ENCODE peak calls at places on chromosomes 7 and 10, in ten cellular contexts. One of them, this sample, is unnamed.

GRCh38 chr10:130763491-130763890 is 548.0 kb downstream of the TCERG1L start:
- DNase-seq in foreskin fibroblast: no peak
- DNase-seq in bronchial epithelial cell: no peak
- DNase-seq in OCI-LY7: no peak
- DNase-seq in fibroblast of pulmonary artery: no peak
- DNase-seq in H9: no peak
- DNase-seq in NB4: peak; percentile 16
- DNase-seq in GM12865: no peak
- DNase-seq in lower lobe of right lung: no peak
- DNase-seq in cardiac muscle cell: no peak
- DNase-seq in this sample: no peak

GRCh38 chr10:125093199-125093841 is 67.0 kb downstream of the CTBP2 start:
- DNase-seq in foreskin fibroblast: peak; percentile 74
- DNase-seq in bronchial epithelial cell: no peak
- DNase-seq in OCI-LY7: no peak
- DNase-seq in fibroblast of pulmonary artery: peak; percentile 70
- DNase-seq in H9: no peak
- DNase-seq in NB4: no peak
- DNase-seq in GM12865: no peak
- DNase-seq in lower lobe of right lung: peak; percentile 24
- DNase-seq in cardiac muscle cell: peak; percentile 76
- DNase-seq in this sample: no peak

GRCh38 chr7:7795203-7795602 is 76.8 kb upstream of the RPA3 start:
- DNase-seq in foreskin fibroblast: no peak
- DNase-seq in bronchial epithelial cell: no peak
- DNase-seq in OCI-LY7: no peak
- DNase-seq in fibroblast of pulmonary artery: no peak
- DNase-seq in H9: no peak
- DNase-seq in NB4: no peak
- DNase-seq in GM12865: no peak
- DNase-seq in lower lobe of right lung: no peak
- DNase-seq in cardiac muscle cell: no peak
- DNase-seq in this sample: no peak

GRCh38 chr7:32479574-32480200 is 10.5 kb downstream of the LSM5 start:
- DNase-seq in foreskin fibroblast: no peak
- DNase-seq in bronchial epithelial cell: peak; percentile 67
- DNase-seq in OCI-LY7: peak; percentile 57
- DNase-seq in fibroblast of pulmonary artery: peak; percentile 82
- DNase-seq in H9: no peak
- DNase-seq in NB4: peak; percentile 77
- DNase-seq in GM12865: peak; percentile 59
- DNase-seq in lower lobe of right lung: no peak
- DNase-seq in cardiac muscle cell: peak; percentile 76
- DNase-seq in this sample: no peak

GRCh38 chr10:84059526-84059925 is 79.8 kb upstream of the GHITM start:
- DNase-seq in foreskin fibroblast: no peak
- DNase-seq in bronchial epithelial cell: no peak
- DNase-seq in OCI-LY7: no peak
- DNase-seq in fibroblast of pulmonary artery: peak; percentile 3
- DNase-seq in H9: no peak
- DNase-seq in NB4: peak; percentile 32
- DNase-seq in GM12865: no peak
- DNase-seq in lower lobe of right lung: no peak
- DNase-seq in cardiac muscle cell: peak; percentile 34
- DNase-seq in this sample: no peak

GRCh38 chr7:888081-889024 is 12.0 kb downstream of the GET4 start:
- DNase-seq in foreskin fibroblast: no peak
- DNase-seq in bronchial epithelial cell: no peak
- DNase-seq in OCI-LY7: no peak
- DNase-seq in fibroblast of pulmonary artery: no peak
- DNase-seq in H9: no peak
- DNase-seq in NB4: no peak
- DNase-seq in GM12865: no peak
- DNase-seq in lower lobe of right lung: peak; percentile 42
- DNase-seq in cardiac muscle cell: no peak
- DNase-seq in this sample: no peak

GRCh38 chr7:37510043-37510634 is 61.5 kb upstream of the ELMO1 start:
- DNase-seq in foreskin fibroblast: no peak
- DNase-seq in bronchial epithelial cell: peak; percentile 13
- DNase-seq in OCI-LY7: peak; percentile 6
- DNase-seq in fibroblast of pulmonary artery: peak; percentile 14
- DNase-seq in H9: no peak
- DNase-seq in NB4: peak; percentile 55
- DNase-seq in GM12865: peak; percentile 42
- DNase-seq in lower lobe of right lung: no peak
- DNase-seq in cardiac muscle cell: peak; percentile 40
- DNase-seq in this sample: no peak

GRCh38 chr10:125880719-125881118 is 373 bp downstream of the DHX32 start:
- DNase-seq in foreskin fibroblast: no peak
- DNase-seq in bronchial epithelial cell: no peak
- DNase-seq in OCI-LY7: no peak
- DNase-seq in fibroblast of pulmonary artery: no peak
- DNase-seq in H9: no peak
- DNase-seq in NB4: no peak
- DNase-seq in GM12865: no peak
- DNase-seq in lower lobe of right lung: no peak
- DNase-seq in cardiac muscle cell: no peak
- DNase-seq in this sample: no peak

GRCh38 chr7:16353226-16353625 is 68.1 kb downstream of the CRPPA start:
- DNase-seq in foreskin fibroblast: no peak
- DNase-seq in bronchial epithelial cell: no peak
- DNase-seq in OCI-LY7: no peak
- DNase-seq in fibroblast of pulmonary artery: no peak
- DNase-seq in H9: no peak
- DNase-seq in NB4: no peak
- DNase-seq in GM12865: no peak
- DNase-seq in lower lobe of right lung: no peak
- DNase-seq in cardiac muscle cell: no peak
- DNase-seq in this sample: no peak

GRCh38 chr10:132414402-132415016 is 17.5 kb downstream of the PWWP2B start:
- DNase-seq in foreskin fibroblast: no peak
- DNase-seq in bronchial epithelial cell: no peak
- DNase-seq in OCI-LY7: no peak
- DNase-seq in fibroblast of pulmonary artery: no peak
- DNase-seq in H9: no peak
- DNase-seq in NB4: no peak
- DNase-seq in GM12865: no peak
- DNase-seq in lower lobe of right lung: no peak
- DNase-seq in cardiac muscle cell: no peak
- DNase-seq in this sample: no peak

GRCh38 chr10:22631646-22632278 is 82.6 kb downstream of the PIP4K2A start:
- DNase-seq in foreskin fibroblast: peak; percentile 36
- DNase-seq in bronchial epithelial cell: no peak
- DNase-seq in OCI-LY7: no peak
- DNase-seq in fibroblast of pulmonary artery: peak; percentile 95
- DNase-seq in H9: no peak
- DNase-seq in NB4: no peak
- DNase-seq in GM12865: peak; percentile 68
- DNase-seq in lower lobe of right lung: no peak
- DNase-seq in cardiac muscle cell: peak; percentile 73
- DNase-seq in this sample: no peak

GRCh38 chr10:13163859-13164258 is 2.5 kb downstream of the MCM10 start:
- DNase-seq in foreskin fibroblast: no peak
- DNase-seq in bronchial epithelial cell: no peak
- DNase-seq in OCI-LY7: no peak
- DNase-seq in fibroblast of pulmonary artery: no peak
- DNase-seq in H9: no peak
- DNase-seq in NB4: no peak
- DNase-seq in GM12865: no peak
- DNase-seq in lower lobe of right lung: no peak
- DNase-seq in cardiac muscle cell: no peak
- DNase-seq in this sample: no peak

GRCh38 chr10:13161267-13162012 is at the start of gene MCM10:
- DNase-seq in foreskin fibroblast: peak; percentile 99
- DNase-seq in bronchial epithelial cell: peak; percentile 97
- DNase-seq in OCI-LY7: peak; percentile 100
- DNase-seq in fibroblast of pulmonary artery: peak; percentile 100
- DNase-seq in H9: peak; percentile 99
- DNase-seq in NB4: peak; percentile 97
- DNase-seq in GM12865: peak; percentile 99
- DNase-seq in lower lobe of right lung: peak; percentile 98
- DNase-seq in cardiac muscle cell: peak; percentile 100
- DNase-seq in this sample: peak; percentile 99

GRCh38 chr10:13165177-13165576 is 3.8 kb downstream of the MCM10 start:
- DNase-seq in foreskin fibroblast: no peak
- DNase-seq in bronchial epithelial cell: no peak
- DNase-seq in OCI-LY7: no peak
- DNase-seq in fibroblast of pulmonary artery: no peak
- DNase-seq in H9: no peak
- DNase-seq in NB4: no peak
- DNase-seq in GM12865: no peak
- DNase-seq in lower lobe of right lung: no peak
- DNase-seq in cardiac muscle cell: peak; percentile 15
- DNase-seq in this sample: no peak

GRCh38 chr10:13160934-13161266 is 458 bp upstream of the MCM10 start:
- DNase-seq in foreskin fibroblast: no peak
- DNase-seq in bronchial epithelial cell: no peak
- DNase-seq in OCI-LY7: no peak
- DNase-seq in fibroblast of pulmonary artery: no peak
- DNase-seq in H9: no peak
- DNase-seq in NB4: no peak
- DNase-seq in GM12865: no peak
- DNase-seq in lower lobe of right lung: no peak
- DNase-seq in cardiac muscle cell: no peak
- DNase-seq in this sample: no peak

DNA sequence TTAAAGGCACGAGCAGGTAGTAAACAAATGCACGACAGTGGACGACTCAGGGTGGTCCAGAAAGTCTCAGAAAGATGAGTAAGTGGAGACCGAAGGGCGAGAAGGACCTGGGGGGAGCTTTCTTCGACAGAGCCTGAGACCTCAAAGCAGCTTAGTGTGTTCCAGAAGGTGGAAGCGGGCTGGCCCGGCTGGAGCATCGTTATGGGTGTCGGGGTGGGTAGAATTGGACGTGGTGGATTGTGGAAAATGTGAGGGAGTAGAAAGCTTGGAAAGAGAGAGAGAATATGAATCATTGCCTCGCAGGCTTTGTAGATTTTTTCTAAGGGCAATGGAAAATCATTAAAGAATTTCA is 631 bp downstream of the MCM10 start:
- DNase-seq in foreskin fibroblast: no peak
- DNase-seq in bronchial epithelial cell: no peak
- DNase-seq in OCI-LY7: no peak
- DNase-seq in fibroblast of pulmonary artery: no peak
- DNase-seq in H9: no peak
- DNase-seq in NB4: no peak
- DNase-seq in GM12865: no peak
- DNase-seq in lower lobe of right lung: no peak
- DNase-seq in cardiac muscle cell: no peak
- DNase-seq in this sample: no peak
- TF ChIP-seq CTCF in foreskin fibroblast: no peak
- TF ChIP-seq CTCF in bronchial epithelial cell: no peak
- TF ChIP-seq CTCF in OCI-LY7: no peak
- TF ChIP-seq CTCF in fibroblast of pulmonary artery: no peak
- TF ChIP-seq CTCF in H9: no peak
- TF ChIP-seq CTCF in NB4: no peak
- TF ChIP-seq CTCF in GM12865: no peak
- TF ChIP-seq CTCF in lower lobe of right lung: no peak
- TF ChIP-seq CTCF in cardiac muscle cell: no peak
- TF ChIP-seq CTCF in this sample: no peak

DNA sequence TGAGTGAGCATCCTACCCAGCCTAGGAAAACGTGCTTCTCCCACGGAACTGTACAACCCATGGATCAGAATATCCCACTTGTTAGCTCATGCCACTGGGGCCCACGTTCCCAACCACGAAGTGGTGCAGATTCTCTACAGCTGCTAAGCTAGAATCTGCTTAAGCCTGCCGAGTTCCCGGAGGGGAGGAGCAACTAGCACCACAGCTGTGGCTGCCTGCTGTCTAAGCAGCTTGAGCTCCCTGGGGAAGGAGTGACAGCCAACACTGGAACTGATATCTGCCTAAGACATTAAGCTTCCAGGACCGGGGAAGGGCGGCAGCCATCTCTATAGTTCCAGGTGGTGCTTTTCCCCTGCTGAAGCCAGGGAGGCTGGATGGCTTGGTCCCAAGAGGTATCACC is 334.7 kb upstream of the CHRM2 start:
- DNase-seq in foreskin fibroblast: no peak
- DNase-seq in bronchial epithelial cell: no peak
- DNase-seq in OCI-LY7: no peak
- DNase-seq in fibroblast of pulmonary artery: no peak
- DNase-seq in H9: no peak
- DNase-seq in NB4: no peak
- DNase-seq in GM12865: no peak
- DNase-seq in lower lobe of right lung: no peak
- DNase-seq in cardiac muscle cell: no peak
- DNase-seq in this sample: no peak
- TF ChIP-seq CTCF in foreskin fibroblast: no peak
- TF ChIP-seq CTCF in bronchial epithelial cell: no peak
- TF ChIP-seq CTCF in OCI-LY7: no peak
- TF ChIP-seq CTCF in fibroblast of pulmonary artery: no peak
- TF ChIP-seq CTCF in H9: no peak
- TF ChIP-seq CTCF in NB4: no peak
- TF ChIP-seq CTCF in GM12865: no peak
- TF ChIP-seq CTCF in lower lobe of right lung: no peak
- TF ChIP-seq CTCF in cardiac muscle cell: no peak
- TF ChIP-seq CTCF in this sample: no peak

DNA sequence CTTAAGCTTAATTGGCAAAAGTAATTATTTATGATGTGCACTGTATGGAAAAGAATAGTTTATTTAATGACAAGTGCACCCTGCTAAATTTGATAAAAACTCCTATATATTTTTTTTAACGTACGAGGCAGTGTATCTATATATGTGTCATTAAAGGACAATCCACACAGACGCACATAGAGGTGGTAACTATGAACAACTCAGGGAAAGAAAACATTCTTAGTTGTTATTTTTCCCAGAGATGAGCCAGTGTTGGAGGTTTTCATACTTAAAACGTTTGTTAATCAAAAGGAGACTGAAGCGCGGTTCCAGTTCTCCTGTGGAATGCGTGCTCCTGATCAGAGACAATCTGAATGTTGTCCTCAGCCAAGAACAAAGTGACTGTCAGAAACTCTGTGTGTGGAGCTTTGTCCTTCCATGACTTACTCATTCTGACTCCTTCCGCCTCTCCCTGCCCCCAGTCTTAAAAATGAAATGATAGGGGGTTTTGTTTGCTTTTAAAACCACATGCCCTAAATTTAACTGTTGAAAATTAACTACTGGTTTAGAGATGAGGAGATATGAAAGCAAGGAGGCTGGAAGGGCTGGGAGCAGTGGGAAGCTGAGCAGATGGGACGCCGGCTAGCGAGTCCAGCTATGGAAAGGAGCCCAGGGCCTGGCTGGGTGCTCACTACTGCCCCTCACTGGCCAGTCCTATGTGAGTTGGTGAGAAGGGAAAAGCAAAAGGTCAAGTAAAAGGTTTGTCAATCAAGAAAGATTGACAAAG is 99.6 kb downstream of the SVIL start:
- DNase-seq in foreskin fibroblast: peak; percentile 86
- DNase-seq in bronchial epithelial cell: peak; percentile 44
- DNase-seq in OCI-LY7: no peak
- DNase-seq in fibroblast of pulmonary artery: peak; percentile 75
- DNase-seq in H9: peak; percentile 79
- DNase-seq in NB4: peak; percentile 4
- DNase-seq in GM12865: no peak
- DNase-seq in lower lobe of right lung: peak; percentile 53
- DNase-seq in cardiac muscle cell: peak; percentile 83
- DNase-seq in this sample: peak; percentile 88
- TF ChIP-seq CTCF in foreskin fibroblast: peak; percentile 96
- TF ChIP-seq CTCF in bronchial epithelial cell: peak; percentile 70
- TF ChIP-seq CTCF in OCI-LY7: peak; percentile 65
- TF ChIP-seq CTCF in fibroblast of pulmonary artery: peak; percentile 96
- TF ChIP-seq CTCF in H9: peak; percentile 89
- TF ChIP-seq CTCF in NB4: peak; percentile 45
- TF ChIP-seq CTCF in GM12865: peak; percentile 33
- TF ChIP-seq CTCF in lower lobe of right lung: peak; percentile 44
- TF ChIP-seq CTCF in cardiac muscle cell: peak; percentile 98
- TF ChIP-seq CTCF in this sample: peak; percentile 81

GRCh38 chr10:99435986-99436633 is 5.7 kb upstream of the GOT1 start:
- DNase-seq in foreskin fibroblast: peak; percentile 25
- DNase-seq in bronchial epithelial cell: peak; percentile 58
- DNase-seq in OCI-LY7: peak; percentile 61
- DNase-seq in fibroblast of pulmonary artery: peak; percentile 69
- DNase-seq in H9: no peak
- DNase-seq in NB4: peak; percentile 70
- DNase-seq in GM12865: peak; percentile 55
- DNase-seq in lower lobe of right lung: no peak
- DNase-seq in cardiac muscle cell: peak; percentile 60
- DNase-seq in this sample: no peak
- TF ChIP-seq CTCF in foreskin fibroblast: peak; percentile 43
- TF ChIP-seq CTCF in bronchial epithelial cell: peak; percentile 46
- TF ChIP-seq CTCF in OCI-LY7: peak; percentile 89
- TF ChIP-seq CTCF in fibroblast of pulmonary artery: peak; percentile 50
- TF ChIP-seq CTCF in H9: peak; percentile 69
- TF ChIP-seq CTCF in NB4: peak; percentile 36
- TF ChIP-seq CTCF in GM12865: peak; percentile 36
- TF ChIP-seq CTCF in lower lobe of right lung: peak; percentile 53
- TF ChIP-seq CTCF in cardiac muscle cell: peak; percentile 43
- TF ChIP-seq CTCF in this sample: peak; percentile 71

This sample was measured in osteocyte.